ENCODE peak calls at places on chromosomes 4 and X, in seven cellular contexts. X, A, O, K, S, I and R are unnamed samples.

GRCh38 chrX:1389181-1389992 is 2.5 kb downstream of the SLC25A6 start:
- DNase-seq in X (peak; percentile 60), A (peak; percentile 36), O (peak; percentile 39), K (no peak), S (no peak), I (no peak), R (no peak)

GRCh38 chrX:100615015-100615414 is 21.6 kb downstream of the TSPAN6 start:
- DNase-seq in X (no peak), A (peak; percentile 51), O (peak; percentile 40), K (peak; percentile 25), S (peak; percentile 7), I (peak; percentile 7), R (peak; percentile 22)

GRCh38 chrX:154516655-154517100 is 646 bp upstream of the FAM3A start:
- DNase-seq in X (no peak), A (no peak), O (no peak), K (no peak), S (peak; percentile 16), I (peak; percentile 41), R (no peak)

GRCh38 chr4:52266537-52267137 is 215.5 kb downstream of the SPATA18 start:
- DNase-seq in X (no peak), A (no peak), O (no peak), K (no peak), S (no peak), I (no peak), R (no peak)

GRCh38 chr4:121717680-121718237 is 21.0 kb upstream of the ANXA5 start:
- DNase-seq in X (no peak), A (no peak), O (no peak), K (no peak), S (no peak), I (peak; percentile 41), R (no peak)

GRCh38 chrX:49111846-49112245 is 11.7 kb downstream of the GPKOW start:
- DNase-seq in X (no peak), A (no peak), O (no peak), K (no peak), S (no peak), I (no peak), R (no peak)

GRCh38 chr4:42070463-42070862 is 80.1 kb downstream of the SLC30A9 start:
- DNase-seq in X (no peak), A (no peak), O (no peak), K (no peak), S (no peak), I (no peak), R (no peak)

GRCh38 chrX:120797201-120797938 is 78.3 kb downstream of the CT47B1 start:
- DNase-seq in X (no peak), A (no peak), O (no peak), K (no peak), S (no peak), I (no peak), R (no peak)

GRCh38 chr4:123444298-123444731 is 47.7 kb downstream of the SPRY1 start:
- DNase-seq in X (no peak), A (peak; percentile 84), O (no peak), K (no peak), S (no peak), I (peak; percentile 7), R (no peak)

GRCh38 chr4:88166608-88167007 is 8.2 kb upstream of the ABCG2 start:
- DNase-seq in X (no peak), A (no peak), O (no peak), K (no peak), S (no peak), I (no peak), R (no peak)

GRCh38 chr4:3814026-3814570 is 47.9 kb downstream of the ADRA2C start:
- DNase-seq in X (no peak), A (no peak), O (no peak), K (no peak), S (no peak), I (no peak), R (no peak)

GRCh38 chr4:71980976-71981375 is 50.8 kb upstream of the NPFFR2 start:
- DNase-seq in X (no peak), A (no peak), O (no peak), K (no peak), S (no peak), I (no peak), R (no peak)

GRCh38 chrX:151711787-151712186 is 4.0 kb upstream of the FATE1 start:
- DNase-seq in X (no peak), A (peak; percentile 50), O (no peak), K (no peak), S (no peak), I (no peak), R (no peak)

GRCh38 chr4:84379881-84380618 is 119.0 kb downstream of the NKX6-1 start:
- DNase-seq in X (no peak), A (peak; percentile 56), O (no peak), K (peak; percentile 22), S (no peak), I (no peak), R (no peak)

GRCh38 chr4:72809208-72809607 is 240.2 kb upstream of the ADAMTS3 start:
- DNase-seq in X (no peak), A (no peak), O (no peak), K (no peak), S (no peak), I (no peak), R (no peak)

GRCh38 chr4:86036729-86037128 is 323.1 kb downstream of the MAPK10 start:
- DNase-seq in X (no peak), A (no peak), O (no peak), K (no peak), S (no peak), I (no peak), R (no peak)

GRCh38 chrX:39957816-39958561 is 139.8 kb downstream of the BCOR start:
- DNase-seq in X (no peak), A (no peak), O (no peak), K (no peak), S (no peak), I (no peak), R (no peak)

GRCh38 chr4:175298119-175298518 is 380.0 kb downstream of the ADAM29 start:
- DNase-seq in X (no peak), A (no peak), O (no peak), K (no peak), S (no peak), I (no peak), R (no peak)

GRCh38 chrX:135625995-135626394 is 87.4 kb upstream of the CT45A1 start:
- DNase-seq in X (no peak), A (peak; percentile 41), O (no peak), K (peak; percentile 4), S (no peak), I (no peak), R (peak; percentile 2)

GRCh38 chrX:71616672-71617529 is 1.4 kb downstream of the CXCR3 start:
- DNase-seq in X (peak; percentile 60), A (peak; percentile 51), O (no peak), K (no peak), S (peak; percentile 30), I (no peak), R (no peak)

GRCh38 chrX:105658136-105658535 is 164.2 kb upstream of the NRK start:
- DNase-seq in X (no peak), A (no peak), O (no peak), K (peak; percentile 5), S (no peak), I (no peak), R (no peak)

GRCh38 chr4:55947912-55948725 is 626 bp upstream of the CEP135 start:
- DNase-seq in X (no peak), A (no peak), O (peak; percentile 82), K (peak; percentile 18), S (peak; percentile 66), I (peak; percentile 11), R (peak; percentile 28)

GRCh38 chrX:114210879-114211278 is 373.0 kb upstream of the HTR2C start:
- DNase-seq in X (no peak), A (no peak), O (no peak), K (no peak), S (no peak), I (no peak), R (no peak)

GRCh38 chr4:87304659-87305277 is 17.9 kb downstream of the HSD17B13 start:
- DNase-seq in X (no peak), A (no peak), O (no peak), K (peak; percentile 14), S (no peak), I (no peak), R (no peak)

GRCh38 chr4:80045831-80046230 is 27.2 kb downstream of the ANTXR2 start:
- DNase-seq in X (no peak), A (no peak), O (no peak), K (no peak), S (no peak), I (no peak), R (no peak)

DNA sequence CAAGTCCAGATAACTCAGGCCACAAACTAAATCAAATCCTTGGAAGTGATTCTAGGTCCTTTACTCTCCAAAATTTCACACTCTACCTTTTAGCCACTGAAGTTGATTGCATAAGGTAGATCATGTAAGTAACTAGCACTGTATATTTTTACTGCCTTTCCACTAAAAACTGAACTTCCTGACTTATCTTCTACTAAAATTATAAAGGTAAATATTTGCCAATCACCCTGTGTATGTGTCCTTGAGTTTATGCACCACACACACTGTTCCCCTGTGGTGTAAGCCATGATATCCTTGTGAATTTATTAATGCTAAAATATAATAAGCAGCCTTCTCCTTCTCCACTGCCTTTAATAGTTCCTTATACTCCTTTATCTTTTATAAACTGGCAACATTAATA is 25.6 kb downstream of the RPS6KA6 start:
- DNase-seq in X (no peak), A (no peak), O (no peak), K (no peak), S (no peak), I (no peak), R (no peak)
- H3K27ac ChIP-seq in X (no peak overlapping the region), A (no peak overlapping the region), O (no peak overlapping the region), K (no peak overlapping the region), S (no peak overlapping the region), I (no peak overlapping the region), R (no peak overlapping the region)

GRCh38 chrX:104310084-104310483 is 55.4 kb upstream of the ESX1 start:
- DNase-seq in X (no peak), A (no peak), O (no peak), K (no peak), S (no peak), I (no peak), R (no peak)
- H3K27ac ChIP-seq in X (no peak overlapping the region), A (no peak overlapping the region), O (no peak overlapping the region), K (no peak overlapping the region), S (no peak overlapping the region), I (no peak overlapping the region), R (no peak overlapping the region)

GRCh38 chr4:165506780-165507305 is 128.0 kb downstream of the CPE start:
- DNase-seq in X (no peak), A (no peak), O (no peak), K (no peak), S (no peak), I (no peak), R (no peak)
- H3K27ac ChIP-seq in X (no peak overlapping the region), A (no peak overlapping the region), O (no peak overlapping the region), K (no peak overlapping the region), S (no peak overlapping the region), I (no peak overlapping the region), R (no peak overlapping the region)

GRCh38 chr4:182885738-182886077 is 31.5 kb downstream of the DCTD start:
- DNase-seq in X (no peak), A (no peak), O (no peak), K (no peak), S (no peak), I (no peak), R (no peak)

GRCh38 chr4:182886768-182887167 is 30.4 kb downstream of the DCTD start:
- DNase-seq in X (no peak), A (no peak), O (no peak), K (no peak), S (no peak), I (no peak), R (no peak)

GRCh38 chr4:182883351-182883750 is 33.8 kb downstream of the DCTD start:
- DNase-seq in X (no peak), A (no peak), O (no peak), K (no peak), S (no peak), I (no peak), R (no peak)

GRCh38 chr4:182884046-182884445 is 33.1 kb downstream of the DCTD start:
- DNase-seq in X (no peak), A (no peak), O (no peak), K (no peak), S (no peak), I (no peak), R (no peak)

GRCh38 chr4:182885022-182885737 is 32.0 kb downstream of the DCTD start:
- DNase-seq in X (no peak), A (no peak), O (no peak), K (no peak), S (no peak), I (no peak), R (no peak)
- H3K27ac ChIP-seq in X (no peak overlapping the region), A (no peak overlapping the region), O (no peak overlapping the region), K (no peak overlapping the region), S (no peak overlapping the region), I (no peak overlapping the region), R (no peak overlapping the region)